ENCODE peak calls at places on chromosomes 12 and 14, in ten cellular contexts. T, Z, C, I, V, A, X, L, P and K are unnamed samples.

GRCh38 chr12:42129595-42130204 is 15.0 kb downstream of the GXYLT1 start:
- DNase-seq in C (no peak), T (peak; percentile 60), I (no peak), A (no peak), X (peak; percentile 28), Z (peak; percentile 32), P (no peak), L (no peak), V (peak; percentile 83), K (no peak)

GRCh38 chr12:67413577-67413976 is 144.4 kb downstream of the CAND1 start:
- DNase-seq in A (no peak), I (no peak), C (no peak), Z (no peak), T (peak; percentile 7), L (no peak), X (no peak), P (no peak), V (peak; percentile 27), K (no peak)

GRCh38 chr12:33942172-33942571 is 80.1 kb upstream of the ALG10 start:
- DNase-seq in T (no peak), Z (no peak), V (no peak), A (no peak), C (no peak), L (no peak), I (no peak), X (no peak), P (no peak), K (no peak)

GRCh38 chr12:115752151-115752550 is 525.3 kb downstream of the MED13L start:
- DNase-seq in I (no peak), A (no peak), C (no peak), Z (no peak), L (no peak), P (no peak), T (peak; percentile 17), V (peak; percentile 20), X (no peak), K (no peak)

GRCh38 chr12:96828169-96828789 is 78.8 kb upstream of the NEDD1 start:
- DNase-seq in X (no peak), Z (no peak), L (no peak), A (no peak), V (no peak), C (no peak), T (no peak), I (no peak), P (no peak), K (no peak)

GRCh38 chr12:93242154-93242958 is 135.4 kb upstream of the NUDT4 start:
- DNase-seq in P (no peak), T (no peak), V (no peak), X (no peak), I (no peak), L (no peak), A (no peak), Z (no peak), C (no peak), K (no peak)

GRCh38 chr14:71803539-71804260 is 128.5 kb upstream of the RGS6 start:
- DNase-seq in C (no peak), T (peak; percentile 78), A (no peak), L (no peak), V (peak; percentile 27), I (no peak), P (no peak), X (no peak), Z (no peak), K (no peak)

GRCh38 chr12:59164991-59165718 is 244.9 kb upstream of the LRIG3 start:
- DNase-seq in Z (no peak), A (no peak), X (peak; percentile 42), L (no peak), P (no peak), T (no peak), C (no peak), I (no peak), V (peak; percentile 79), K (no peak)

GRCh38 chr12:20524113-20524512 is 155.8 kb downstream of the PDE3A start:
- DNase-seq in A (no peak), P (no peak), C (no peak), I (no peak), X (no peak), V (no peak), Z (no peak), T (no peak), L (no peak), K (no peak)

GRCh38 chr14:58992935-58993334 is 195.5 kb upstream of the DAAM1 start:
- DNase-seq in V (no peak), P (no peak), Z (no peak), X (no peak), C (no peak), L (no peak), T (no peak), I (no peak), A (no peak), K (no peak)

GRCh38 chr12:118536306-118536900 is 160.0 kb downstream of the SUDS3 start:
- DNase-seq in X (no peak), L (no peak), V (no peak), I (no peak), A (no peak), Z (no peak), C (no peak), P (no peak), T (no peak), K (no peak)

GRCh38 chr12:113152835-113153814 is 3.6 kb downstream of the CFAP73 start:
- DNase-seq in X (peak; percentile 52), C (peak; percentile 28), V (peak; percentile 83), L (peak; percentile 87), Z (peak; percentile 97), I (peak; percentile 84), T (peak; percentile 91), P (peak; percentile 60), A (peak; percentile 72), K (peak; percentile 62)

GRCh38 chr12:9701380-9702154 is 31.3 kb downstream of the CLECL1 start:
- DNase-seq in C (no peak), I (no peak), L (no peak), T (no peak), V (no peak), A (no peak), P (peak; percentile 14), Z (no peak), X (no peak), K (no peak)

GRCh38 chr14:104686624-104687517 is 2.5 kb upstream of the INF2 start:
- DNase-seq in L (no peak), C (no peak), X (no peak), A (peak; percentile 20), T (no peak), Z (no peak), P (no peak), V (no peak), I (no peak), K (no peak)

GRCh38 chr12:8057839-8058238 is 8.3 kb downstream of the C3AR1 start:
- DNase-seq in T (no peak), L (no peak), A (no peak), Z (no peak), P (no peak), C (peak; percentile 43), I (no peak), X (no peak), V (peak; percentile 83), K (no peak)

GRCh38 chr14:96303981-96304380 is 48.0 kb downstream of the BDKRB1 start:
- DNase-seq in P (no peak), X (no peak), Z (no peak), L (no peak), T (no peak), V (peak; percentile 5), A (no peak), I (no peak), C (no peak), K (no peak)

GRCh38 chr12:124390442-124391116 is 95.7 kb downstream of the RFLNA start:
- DNase-seq in T (peak; percentile 86), A (no peak), X (no peak), L (peak; percentile 74), I (peak; percentile 69), V (peak; percentile 94), Z (no peak), P (no peak), C (no peak), K (peak; percentile 91)

GRCh38 chr12:42450248-42450647 is 124.3 kb downstream of the PPHLN1 start:
- DNase-seq in T (no peak), V (peak; percentile 62), A (no peak), Z (no peak), I (no peak), X (no peak), L (no peak), C (no peak), P (no peak), K (no peak)

GRCh38 chr14:22981090-22982012 is 1.0 kb downstream of the AJUBA start:
- DNase-seq in X (no peak), V (peak; percentile 64), P (peak; percentile 8), A (peak; percentile 25), Z (no peak), C (no peak), I (no peak), L (no peak), T (peak; percentile 52), K (no peak)

GRCh38 chr14:94387051-94388026 is 1.1 kb downstream of the SERPINA1 start:
- DNase-seq in I (no peak), P (no peak), V (no peak), T (no peak), X (no peak), Z (no peak), L (no peak), A (no peak), C (no peak), K (no peak)

GRCh38 chr14:54838931-54839512 is 63.6 kb downstream of the GCH1 start:
- DNase-seq in T (no peak), Z (no peak), C (no peak), I (no peak), V (no peak), X (no peak), L (no peak), A (no peak), P (no peak), K (no peak)

GRCh38 chr12:58860050-58860787 is 60.1 kb downstream of the LRIG3 start:
- DNase-seq in C (no peak), P (no peak), I (no peak), L (no peak), T (no peak), A (no peak), V (no peak), Z (no peak), X (no peak), K (no peak)

GRCh38 chr14:37597538-37598084 is 2.2 kb downstream of the TTC6 start:
- DNase-seq in L (no peak), Z (no peak), P (no peak), C (no peak), A (no peak), I (no peak), T (peak; percentile 77), X (no peak), V (peak; percentile 28), K (no peak)

GRCh38 chr14:57487771-57488170 is 5.9 kb downstream of the CCDC198 start:
- DNase-seq in A (no peak), T (peak; percentile 40), X (no peak), Z (no peak), V (peak; percentile 63), I (no peak), P (no peak), C (no peak), L (no peak), K (no peak)

GRCh38 chr12:117100251-117100650 is 1.0 kb upstream of the TESC start:
- DNase-seq in L (no peak), C (no peak), X (no peak), Z (peak; percentile 52), A (no peak), P (no peak), V (peak; percentile 57), I (no peak), T (no peak), K (no peak)